ENCODE peak calls at places on chromosomes 13 and 19, in five cellular contexts. B, L, J, C and O are unnamed samples.

GRCh38 chr19:8610041-8610927 is at the start of gene ADAMTS10:
- DNase-seq in L (peak), J (no peak), C (no peak), B (peak), O (peak)

GRCh38 chr13:98222081-98222554 is 45.0 kb upstream of the RNF113B start:
- DNase-seq in B (no peak), L (no peak), C (no peak), J (peak), O (peak)

GRCh38 chr13:46679369-46680180 is 117.4 kb downstream of the ESD start:
- DNase-seq in C (peak), L (peak), J (no peak), B (no peak), O (peak)

GRCh38 chr13:62176051-62176450 is 760.4 kb upstream of the PCDH20 start:
- DNase-seq in C (no peak), J (no peak), B (no peak), L (no peak), O (no peak)

GRCh38 chr13:56352356-56352755 is 788.4 kb upstream of the PRR20A start:
- DNase-seq in J (peak), L (no peak), C (no peak), B (no peak), O (no peak)

GRCh38 chr19:51354742-51355148 is 11.4 kb downstream of the ETFB start:
- DNase-seq in L (no peak), B (no peak), C (no peak), J (no peak), O (peak)

GRCh38 chr19:50266896-50267295 is 62.3 kb downstream of the KCNC3 start:
- DNase-seq in J (no peak), L (peak), B (no peak), C (no peak), O (no peak)

GRCh38 chr19:1109032-1109541 is 5.3 kb downstream of the GPX4 start:
- DNase-seq in B (no peak), J (no peak), L (no peak), C (no peak), O (no peak)

GRCh38 chr19:6199240-6199983 is 63.9 kb downstream of the ACSBG2 start:
- DNase-seq in L (peak), J (peak), B (peak), C (peak), O (peak)

GRCh38 chr13:70604448-70604847 is 496.2 kb upstream of the KLHL1 start:
- DNase-seq in B (no peak), L (no peak), C (no peak), J (no peak), O (no peak)

GRCh38 chr19:4430760-4431159 is 26.8 kb downstream of the UBXN6 start:
- DNase-seq in C (no peak), L (no peak), J (no peak), B (no peak), O (no peak)

GRCh38 chr13:25966086-25966485 is 85.7 kb downstream of the SHISA2 start:
- DNase-seq in L (no peak), J (no peak), B (no peak), C (no peak), O (peak)

GRCh38 chr19:13974073-13974472 is 21.8 kb downstream of the DCAF15 start:
- DNase-seq in C (no peak), J (no peak), L (peak), B (no peak), O (peak)

GRCh38 chr13:35720690-35721554 is 244.4 kb upstream of the MAB21L1 start:
- DNase-seq in B (no peak), L (peak), C (no peak), J (no peak), O (peak)

GRCh38 chr13:20035130-20035529 is 76.6 kb downstream of the ZMYM2 start:
- DNase-seq in L (no peak), B (no peak), C (no peak), J (no peak), O (peak)

GRCh38 chr13:34435338-34435737 is 506.7 kb upstream of the NBEA start:
- DNase-seq in B (no peak), J (no peak), L (no peak), C (peak), O (peak)

GRCh38 chr19:49057636-49058234 is at the start of gene CGB7:
- DNase-seq in J (no peak), B (no peak), C (no peak), L (peak), O (peak)

GRCh38 chr19:52170304-52170703 is 1.1 kb downstream of the ZNF836 start:
- DNase-seq in J (no peak), L (no peak), B (no peak), C (no peak), O (no peak)

GRCh38 chr19:47813304-47813994 is 8.3 kb upstream of the CRX start:
- DNase-seq in J (no peak), L (peak), C (no peak), B (peak), O (peak)

GRCh38 chr19:7522923-7523667 is 671 bp downstream of the MCOLN1 start:
- DNase-seq in B (no peak), C (no peak), J (no peak), L (no peak), O (no peak)

GRCh38 chr19:48963371-48964204 is 1.5 kb upstream of the FTL start:
- DNase-seq in C (peak), L (peak), B (peak), J (no peak), O (peak)

GRCh38 chr19:47730521-47730889 is 14.8 kb upstream of the NOP53 start:
- DNase-seq in B (no peak), J (no peak), L (no peak), C (no peak), O (no peak)

GRCh38 chr19:6890938-6891337 is 3.6 kb downstream of the ADGRE1 start:
- DNase-seq in C (no peak), J (no peak), B (peak), L (no peak), O (no peak)

GRCh38 chr13:40193290-40194203 is 472.9 kb downstream of the FOXO1 start:
- DNase-seq in J (no peak), B (no peak), L (no peak), C (no peak), O (no peak)

GRCh38 chr13:87998081-87998480 is 326.9 kb downstream of the SLITRK5 start:
- DNase-seq in J (no peak), B (no peak), L (no peak), C (no peak), O (no peak)

GRCh38 chr19:5804516-5805464 is at the start of gene NRTN:
- DNase-seq in C (no peak), B (peak), J (no peak), L (peak), O (no peak)

GRCh38 chr19:45424191-45425058 is 708 bp upstream of the ERCC1 start:
- DNase-seq in J (no peak), L (peak), C (peak), B (no peak), O (peak)

GRCh38 chr13:66560991-66561390 is 669.1 kb downstream of the PCDH9 start:
- DNase-seq in B (no peak), L (no peak), C (no peak), J (no peak), O (no peak)

GRCh38 chr13:91167706-91168459 is 179.6 kb upstream of the MIR17HG start:
- DNase-seq in C (no peak), J (peak), B (no peak), L (no peak), O (no peak)

GRCh38 chr19:55189424-55189823 is 9.3 kb upstream of the SYT5 start:
- DNase-seq in J (no peak), L (no peak), C (no peak), B (no peak), O (peak)

GRCh38 chr13:98875146-98875729 is 102.6 kb downstream of the DOCK9 start:
- DNase-seq in L (no peak), B (no peak), J (no peak), C (no peak), O (no peak)